ENCODE peak calls at places on chromosomes 12 and 14, in six cellular contexts. T, F, A, K, D and B are unnamed samples.
A peak's percentile ranks its signal among the peaks of the same experiment; 100 is the strongest.

GRCh38 chr12:91926810-91927209 is 218.8 kb downstream of the BTG1 start:
- DNase-seq in T (no peak), F (peak; percentile 83), A (no peak), K (no peak), D (no peak), B (no peak)

GRCh38 chr14:69620211-69620611 is 8.8 kb downstream of the SUSD6 start:
- DNase-seq in T (no peak), F (no peak), A (no peak), K (no peak), D (no peak), B (no peak)

GRCh38 chr14:31263485-31264133 is 56.0 kb upstream of the HECTD1 start:
- DNase-seq in T (peak; percentile 99), F (peak; percentile 62), A (peak; percentile 43), K (no peak), D (no peak), B (no peak)

GRCh38 chr14:61409782-61410181 is 88.4 kb downstream of the PRKCH start:
- DNase-seq in T (no peak), F (no peak), A (no peak), K (no peak), D (no peak), B (no peak)

GRCh38 chr12:110739894-110740293 is 2.8 kb downstream of the PPP1CC start:
- DNase-seq in T (no peak), F (no peak), A (no peak), K (no peak), D (no peak), B (no peak)

GRCh38 chr12:14129601-14130178 is 148.3 kb upstream of the GRIN2B start:
- DNase-seq in T (no peak), F (no peak), A (no peak), K (no peak), D (no peak), B (no peak)

GRCh38 chr12:121475279-121475678 is 75.4 kb downstream of the RNF34 start:
- DNase-seq in T (no peak), F (no peak), A (no peak), K (no peak), D (no peak), B (no peak)

GRCh38 chr14:51327376-51327775 is 87.3 kb downstream of the TMX1 start:
- DNase-seq in T (no peak), F (peak; percentile 40), A (no peak), K (no peak), D (no peak), B (no peak)

GRCh38 chr14:59067135-59067894 is 121.2 kb upstream of the DAAM1 start:
- DNase-seq in T (peak; percentile 6), F (no peak), A (no peak), K (no peak), D (no peak), B (no peak)

GRCh38 chr12:53999596-54000104 is 311 bp upstream of the HOXC9 start:
- DNase-seq in T (no peak), F (peak; percentile 83), A (peak; percentile 70), K (no peak), D (no peak), B (no peak)

GRCh38 chr14:22200977-22201605 is 387.9 kb downstream of the DAD1 start:
- DNase-seq in T (peak; percentile 61), F (peak; percentile 12), A (no peak), K (no peak), D (peak; percentile 57), B (peak; percentile 52)

GRCh38 chr12:11685261-11685660 is 35.8 kb downstream of the ETV6 start:
- DNase-seq in T (no peak), F (no peak), A (no peak), K (no peak), D (no peak), B (no peak)

GRCh38 chr12:119406811-119407210 is 72.3 kb downstream of the CCDC60 start:
- DNase-seq in T (no peak), F (no peak), A (no peak), K (no peak), D (no peak), B (no peak)

DNA sequence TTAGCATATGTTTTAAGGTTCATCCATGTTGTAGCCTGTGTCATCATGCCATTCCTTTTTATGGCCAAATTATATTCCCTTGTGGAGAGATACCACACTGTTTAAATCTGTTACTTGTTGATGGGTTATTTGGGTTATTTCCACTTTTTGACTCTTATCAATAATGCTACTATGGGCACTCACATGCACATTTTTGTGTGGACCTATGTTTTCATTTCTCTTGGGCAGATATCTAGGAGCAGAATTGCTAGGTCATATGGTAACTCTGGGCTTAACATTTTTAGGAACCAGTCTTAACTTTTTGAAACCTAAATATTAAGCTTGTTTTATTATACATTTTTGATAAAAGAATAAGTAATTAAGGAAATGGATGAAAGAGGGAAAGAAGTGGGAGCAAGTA is 4.0 kb downstream of the EML1 start:
- DNase-seq in T (no peak), F (no peak), A (no peak), K (no peak), D (no peak), B (no peak)
- H3K27ac ChIP-seq in T (no peak overlapping the region), F (no peak overlapping the region), A (no peak overlapping the region), K (no peak overlapping the region), D (no peak overlapping the region), B (no peak overlapping the region)

GRCh38 chr12:51067229-51067628 is 16.2 kb downstream of the CSRNP2 start:
- DNase-seq in T (no peak), F (no peak), A (no peak), K (no peak), D (no peak), B (no peak)
- H3K36me3 ChIP-seq in T (peaks cover 80% of the 10 kb centered on the region), F (peaks cover 94% of the 10 kb centered on the region), A (no peaks in the 10 kb centered on the region), K (peaks cover 64% of the 10 kb centered on the region), D (peaks cover 7% of the 10 kb centered on the region), B (peaks cover 26% of the 10 kb centered on the region)

GRCh38 chr12:100573168-100573498 is 351 bp upstream of the GAS2L3 start:
- DNase-seq in T (no peak), F (no peak), A (no peak), K (no peak), D (no peak), B (no peak)
- H3K4me3 ChIP-seq in T (peak overlapping the region; percentile 72), F (peak overlapping the region; percentile 81), A (peak overlapping the region; percentile 64), K (peak overlapping the region; percentile 78), D (peak overlapping the region; percentile 77), B (peak overlapping the region; percentile 80)

DNA sequence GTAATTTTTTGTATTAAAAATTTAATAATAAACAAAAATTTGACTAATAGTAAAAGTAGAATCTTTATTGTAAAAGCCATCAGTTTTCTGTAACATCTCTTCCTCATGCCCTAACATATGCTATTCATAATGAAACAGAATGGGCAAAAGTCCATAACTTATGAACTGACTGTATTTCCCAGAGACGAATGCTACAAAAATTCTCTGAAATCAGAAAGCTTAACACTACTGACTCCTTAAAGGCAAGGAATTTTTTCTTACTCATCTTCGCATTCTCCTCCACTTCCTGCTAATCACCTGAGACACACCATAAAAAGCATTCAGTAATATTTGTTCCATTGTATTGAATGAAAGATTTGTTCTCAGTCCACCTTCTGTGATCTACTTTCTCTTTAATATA is 17.6 kb downstream of the MON2 start:
- DNase-seq in T (no peak), F (no peak), A (no peak), K (no peak), D (no peak), B (no peak)
- H3K27ac ChIP-seq in T (no peak overlapping the region), F (no peak overlapping the region), A (no peak overlapping the region), K (no peak overlapping the region), D (no peak overlapping the region), B (no peak overlapping the region)

GRCh38 chr12:112208511-112208910 is 83.2 kb downstream of the TRAFD1 start:
- DNase-seq in T (no peak), F (no peak), A (no peak), K (no peak), D (no peak), B (no peak)
- H3K36me3 ChIP-seq in T (peaks cover 48% of the 10 kb centered on the region), F (peaks cover 57% of the 10 kb centered on the region), A (no peaks in the 10 kb centered on the region), K (peaks cover 45% of the 10 kb centered on the region), D (no peaks in the 10 kb centered on the region), B (peaks cover 10% of the 10 kb centered on the region)

DNA sequence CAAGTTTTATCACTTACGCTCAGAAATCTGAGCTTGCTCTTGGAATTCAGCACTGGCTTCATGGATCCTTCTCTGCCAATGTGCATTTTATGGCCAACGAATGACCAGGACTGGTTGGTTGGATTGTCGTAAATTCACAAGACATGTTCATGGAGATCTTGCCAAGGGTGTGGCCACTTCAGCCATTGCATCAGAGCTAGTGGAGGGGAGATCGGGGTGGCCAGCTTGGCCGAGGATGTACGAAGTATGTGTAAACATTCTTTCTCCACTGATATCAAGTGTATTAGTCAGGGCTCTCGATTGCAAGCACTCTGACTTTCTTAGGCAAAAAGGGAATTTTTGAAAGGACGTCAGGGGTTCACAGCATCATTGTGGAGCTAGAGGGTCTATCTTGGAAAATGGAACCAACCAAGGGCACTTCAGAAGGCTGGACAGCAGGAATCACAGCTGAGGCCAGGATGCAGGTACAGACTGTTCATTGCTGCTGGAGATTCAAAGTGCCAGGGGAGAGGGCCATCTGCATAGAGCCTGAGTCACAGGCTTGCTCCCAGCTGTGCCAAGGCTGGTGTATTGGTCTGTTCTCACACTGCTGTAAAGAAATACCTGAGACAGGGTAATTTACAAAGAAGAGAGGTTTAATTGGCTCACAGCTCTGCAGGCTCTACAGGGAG is 32.9 kb upstream of the ADGRD1 start:
- DNase-seq in T (peak; percentile 25), F (no peak), A (peak; percentile 82), K (no peak), D (no peak), B (no peak)
- H3K4me3 ChIP-seq in T (no peak overlapping the region), F (no peak overlapping the region), A (no peak overlapping the region), K (no peak overlapping the region), D (no peak overlapping the region), B (no peak overlapping the region)

DNA sequence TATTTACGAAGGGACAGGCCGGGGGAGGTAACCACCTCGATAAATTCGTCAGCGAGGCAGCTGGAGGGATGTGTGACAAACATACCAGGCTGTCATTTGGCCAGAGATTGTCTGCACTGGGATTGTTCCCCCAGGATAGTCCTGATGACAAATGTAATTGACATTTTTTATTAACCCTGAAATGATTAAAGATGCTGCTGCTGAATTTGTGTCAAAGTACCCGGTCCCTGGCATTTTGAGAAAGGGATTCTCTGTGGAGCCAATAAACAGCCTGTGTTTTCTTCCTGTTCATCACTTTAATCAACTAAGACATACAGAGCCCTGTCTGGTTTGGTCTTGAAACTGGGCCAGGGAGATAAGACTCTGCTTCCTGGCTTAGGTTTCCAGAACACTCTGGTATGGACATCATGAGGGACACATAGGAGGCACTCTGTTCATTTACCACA is 117.6 kb downstream of the SLC25A47 start:
- DNase-seq in T (peak; percentile 35), F (no peak), A (no peak), K (no peak), D (no peak), B (no peak)
- H3K27ac ChIP-seq in T (no peak overlapping the region), F (no peak overlapping the region), A (peak overlapping the region; percentile 79), K (no peak overlapping the region), D (no peak overlapping the region), B (no peak overlapping the region)

GRCh38 chr14:91308337-91308736 is 63.8 kb upstream of the GPR68 start:
- DNase-seq in T (no peak), F (no peak), A (no peak), K (no peak), D (no peak), B (no peak)

GRCh38 chr14:91305650-91306431 is 61.3 kb upstream of the GPR68 start:
- DNase-seq in T (no peak), F (no peak), A (no peak), K (no peak), D (no peak), B (no peak)

GRCh38 chr14:91307046-91307445 is 62.5 kb upstream of the GPR68 start:
- DNase-seq in T (no peak), F (no peak), A (no peak), K (no peak), D (no peak), B (no peak)

GRCh38 chr14:91306547-91306946 is 62.0 kb upstream of the GPR68 start:
- DNase-seq in T (no peak), F (no peak), A (no peak), K (no peak), D (no peak), B (no peak)

GRCh38 chr14:91307652-91308051 is 63.1 kb upstream of the GPR68 start:
- DNase-seq in T (no peak), F (no peak), A (no peak), K (no peak), D (no peak), B (no peak)
- H3K36me3 ChIP-seq in T (no peaks in the 10 kb centered on the region), F (no peaks in the 10 kb centered on the region), A (no peaks in the 10 kb centered on the region), K (peaks cover 80% of the 10 kb centered on the region), D (no peaks in the 10 kb centered on the region), B (peaks cover 18% of the 10 kb centered on the region)